ENCODE peak calls at places on chromosomes 1 and 21, in six cellular contexts. W is body of pancreas, J is stomach, T is occipital lobe, F is cardiac muscle cell, L is Calu3. S is an unnamed sample.

GRCh38 chr1:169970114-169970513 is 76.4 kb upstream of the SCYL3 start:
- DNase-seq in F (no peak), J (no peak), L (no peak), W (no peak), T (no peak), S (no peak)

GRCh38 chr21:41739936-41740335 is 26.9 kb downstream of the RIPK4 start:
- DNase-seq in F (no peak), W (no peak), J (no peak), L (no peak), T (no peak), S (no peak)

GRCh38 chr21:46294647-46295176 is 8.6 kb downstream of the YBEY start:
- DNase-seq in F (peak; percentile 73), T (no peak), L (peak; percentile 22), J (no peak), W (peak; percentile 17), S (no peak)

GRCh38 chr1:209766051-209766450 is 10.2 kb downstream of the TRAF3IP3 start:
- DNase-seq in J (no peak), T (no peak), F (no peak), L (no peak), W (no peak), S (no peak)

GRCh38 chr1:192861860-192862259 is 53.0 kb downstream of the RGS2 start:
- DNase-seq in F (no peak), W (no peak), J (no peak), L (no peak), T (no peak), S (no peak)

GRCh38 chr1:154492115-154492514 is 9.9 kb upstream of the TDRD10 start:
- DNase-seq in T (no peak), J (no peak), W (no peak), L (no peak), F (no peak), S (no peak)

GRCh38 chr1:184851822-184852746 is 97.4 kb upstream of the EDEM3 start:
- DNase-seq in T (no peak), F (no peak), J (no peak), L (no peak), W (no peak), S (no peak)

GRCh38 chr1:246142320-246142893 is 364.7 kb downstream of the SMYD3 start:
- DNase-seq in J (no peak), F (peak; percentile 91), L (peak; percentile 25), W (no peak), T (no peak), S (no peak)

GRCh38 chr1:168607872-168608428 is 31.5 kb downstream of the XCL1 start:
- DNase-seq in J (no peak), T (no peak), F (no peak), L (no peak), W (no peak), S (no peak)

GRCh38 chr1:76433528-76433927 is 359.0 kb downstream of the ST6GALNAC3 start:
- DNase-seq in F (peak; percentile 66), T (no peak), W (no peak), J (no peak), L (no peak), S (no peak)

GRCh38 chr1:234529661-234530237 is 50.8 kb upstream of the TARBP1 start:
- DNase-seq in F (no peak), J (no peak), W (no peak), L (no peak), T (no peak), S (no peak)

GRCh38 chr21:41064325-41064724 is 103.6 kb upstream of the BACE2 start:
- DNase-seq in W (no peak), L (no peak), J (no peak), T (no peak), F (peak; percentile 5), S (no peak)

GRCh38 chr1:115036814-115037535 is 7.3 kb downstream of the TSHB start:
- DNase-seq in T (no peak), L (no peak), W (no peak), J (no peak), F (no peak), S (no peak)

GRCh38 chr21:42834730-42835191 is 44.6 kb downstream of the WDR4 start:
- DNase-seq in L (no peak), F (no peak), J (peak; percentile 3), W (no peak), T (no peak), S (no peak)

GRCh38 chr1:21337931-21338567 is 47.8 kb upstream of the ECE1 start:
- DNase-seq in L (no peak), W (peak; percentile 84), T (no peak), F (peak; percentile 73), J (peak; percentile 75), S (no peak)

GRCh38 chr1:7315316-7315715 is 455.8 kb upstream of the VAMP3 start:
- DNase-seq in T (no peak), F (no peak), J (no peak), W (no peak), L (no peak), S (no peak)

GRCh38 chr1:160768295-160768657 is 27.7 kb upstream of the LY9 start:
- DNase-seq in L (peak; percentile 68), W (peak; percentile 23), J (peak; percentile 58), F (peak; percentile 34), T (no peak), S (no peak)

GRCh38 chr21:25425156-25425555 is 182.1 kb downstream of the MRPL39 start:
- DNase-seq in W (no peak), T (no peak), J (no peak), L (no peak), F (no peak), S (no peak)

GRCh38 chr1:147579532-147580199 is 38.4 kb downstream of the BCL9 start:
- DNase-seq in L (peak; percentile 72), T (no peak), F (peak; percentile 38), W (peak; percentile 43), J (peak; percentile 29), S (no peak)

GRCh38 chr1:22329171-22329540 is 122.5 kb upstream of the ZBTB40 start:
- DNase-seq in T (no peak), L (no peak), J (no peak), W (no peak), F (no peak), S (no peak)

GRCh38 chr1:81703352-81703735 is 97.4 kb upstream of the ADGRL2 start:
- DNase-seq in W (no peak), F (peak; percentile 71), L (no peak), T (no peak), J (no peak), S (no peak)

S was measured in putamen.